ENCODE peak calls at places on chromosomes 3 and 15, in nine cellular contexts. G is sigmoid colon, V is cardiac fibroblast, I is GM10248, H is choroid plexus epithelial cell, B is MCF 10A, F is A549, D is mesothelial cell of epicardium, Q is lower leg skin. J is an unnamed sample.
A peak's percentile ranks its signal among the peaks of the same experiment; 100 is the strongest.

GRCh38 chr3:44712455-44713075 is at the start of gene ZNF502:
- DNase-seq in G (peak; percentile 93), V (peak; percentile 93), I (peak; percentile 25), H (peak; percentile 93), B (peak; percentile 52), F (peak; percentile 51), D (no peak), Q (peak; percentile 96), J (peak; percentile 70)

GRCh38 chr3:115862824-115863223 is 239.5 kb downstream of the GAP43 start:
- DNase-seq in G (no peak), V (no peak), I (no peak), H (no peak), B (no peak), F (no peak), D (no peak), Q (no peak), J (no peak)

GRCh38 chr3:156024904-156025303 is 95.5 kb upstream of the KCNAB1 start:
- DNase-seq in G (no peak), V (peak; percentile 27), I (no peak), H (peak; percentile 24), B (peak; percentile 33), F (no peak), D (no peak), Q (no peak), J (no peak)

GRCh38 chr15:70061086-70061370 is 36.7 kb downstream of the TLE3 start:
- DNase-seq in G (no peak), V (peak; percentile 13), I (no peak), H (peak; percentile 29), B (no peak), F (no peak), D (no peak), Q (no peak), J (no peak)

GRCh38 chr15:61157933-61158332 is 71.2 kb downstream of the RORA start:
- DNase-seq in G (peak; percentile 86), V (peak; percentile 6), I (no peak), H (no peak), B (no peak), F (no peak), D (no peak), Q (peak; percentile 93), J (no peak)

GRCh38 chr15:61685971-61686370 is 374.3 kb downstream of the VPS13C start:
- DNase-seq in G (no peak), V (no peak), I (no peak), H (no peak), B (no peak), F (no peak), D (no peak), Q (no peak), J (peak; percentile 33)

GRCh38 chr3:38117748-38118420 is 19.0 kb downstream of the ACAA1 start:
- DNase-seq in G (peak; percentile 73), V (peak; percentile 70), I (peak; percentile 79), H (peak; percentile 78), B (peak; percentile 65), F (peak; percentile 59), D (no peak), Q (peak; percentile 92), J (peak; percentile 51)

GRCh38 chr15:100780208-100780800 is 99.3 kb upstream of the ALDH1A3 start:
- DNase-seq in G (peak; percentile 39), V (no peak), I (peak; percentile 2), H (no peak), B (no peak), F (no peak), D (no peak), Q (peak; percentile 63), J (no peak)

GRCh38 chr15:80736571-80736970 is 41.5 kb downstream of the ABHD17C start:
- DNase-seq in G (no peak), V (peak; percentile 10), I (no peak), H (peak; percentile 32), B (no peak), F (no peak), D (no peak), Q (no peak), J (no peak)

DNA sequence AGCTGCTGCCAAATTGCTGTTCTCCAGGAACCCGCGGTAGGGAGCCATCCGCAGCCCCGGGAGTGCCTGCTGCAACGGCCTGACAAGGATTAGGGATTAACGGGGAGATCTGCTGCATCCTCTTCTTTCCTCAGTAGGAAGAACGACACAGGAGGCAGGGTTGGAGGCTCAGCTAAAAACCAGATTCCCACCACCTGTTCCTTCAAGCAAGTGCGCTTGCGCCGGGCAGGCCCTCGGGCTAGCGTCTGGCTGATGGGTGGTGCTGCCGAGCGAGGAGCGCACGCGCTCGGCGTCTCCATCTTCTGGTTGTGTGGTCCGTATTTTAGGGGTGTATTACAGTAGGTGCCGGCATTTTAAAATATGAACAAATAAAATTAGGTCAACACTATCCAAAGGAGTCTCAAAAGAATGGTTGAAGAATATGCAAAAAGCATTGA is 25.4 kb upstream of the SLC25A26 start:
- DNase-seq in G (peak; percentile 67), V (peak; percentile 55), I (peak; percentile 42), H (peak; percentile 62), B (no peak), F (no peak), D (peak; percentile 40), Q (no peak), J (peak; percentile 75)
- TF ChIP-seq CTCF in G (no peak), V (peak; percentile 22), I (no peak), H (peak; percentile 45), B (no peak), F (no peak), D (no peak), Q (no peak), J (peak; percentile 13)

GRCh38 chr15:41840673-41841072 is 2.0 kb downstream of the PLA2G4B start:
- DNase-seq in G (no peak), V (no peak), I (no peak), H (no peak), B (no peak), F (no peak), D (no peak), Q (no peak), J (no peak)

GRCh38 chr15:41842229-41842628 is 3.6 kb downstream of the PLA2G4B start:
- DNase-seq in G (no peak), V (no peak), I (no peak), H (no peak), B (no peak), F (no peak), D (no peak), Q (no peak), J (no peak)

GRCh38 chr15:41838400-41838897 is at the start of gene PLA2G4B:
- DNase-seq in G (no peak), V (no peak), I (no peak), H (no peak), B (peak; percentile 66), F (no peak), D (no peak), Q (no peak), J (no peak)

GRCh38 chr15:41841131-41841530 is 2.5 kb downstream of the PLA2G4B start:
- DNase-seq in G (no peak), V (no peak), I (no peak), H (no peak), B (no peak), F (no peak), D (no peak), Q (no peak), J (no peak)

DNA sequence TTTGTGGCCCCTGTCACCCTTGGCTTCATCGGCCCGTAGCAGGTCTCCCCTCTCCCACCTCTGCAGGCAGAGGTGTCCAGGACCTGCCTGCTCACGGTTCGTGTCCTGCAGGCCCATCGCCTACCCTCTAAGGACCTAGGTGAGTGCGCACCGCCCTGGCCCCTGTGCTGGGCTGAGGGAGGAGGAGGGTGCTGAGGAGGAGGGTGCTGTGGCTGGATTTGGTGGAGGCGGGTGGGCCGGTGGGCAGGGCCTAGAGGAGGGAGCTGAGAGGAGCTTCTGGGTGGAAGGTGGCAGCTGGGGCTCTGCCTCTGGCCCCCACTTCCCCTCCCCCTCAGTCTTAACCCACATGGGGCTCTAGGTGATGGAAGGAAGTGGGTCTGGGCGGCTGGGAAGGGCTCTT is 1.4 kb downstream of the PLA2G4B start:
- DNase-seq in G (no peak), V (no peak), I (no peak), H (no peak), B (no peak), F (no peak), D (no peak), Q (no peak), J (no peak)
- TF ChIP-seq CTCF in G (no peak), V (no peak), I (no peak), H (no peak), B (no peak), F (no peak), D (no peak), Q (no peak), J (no peak)

DNA sequence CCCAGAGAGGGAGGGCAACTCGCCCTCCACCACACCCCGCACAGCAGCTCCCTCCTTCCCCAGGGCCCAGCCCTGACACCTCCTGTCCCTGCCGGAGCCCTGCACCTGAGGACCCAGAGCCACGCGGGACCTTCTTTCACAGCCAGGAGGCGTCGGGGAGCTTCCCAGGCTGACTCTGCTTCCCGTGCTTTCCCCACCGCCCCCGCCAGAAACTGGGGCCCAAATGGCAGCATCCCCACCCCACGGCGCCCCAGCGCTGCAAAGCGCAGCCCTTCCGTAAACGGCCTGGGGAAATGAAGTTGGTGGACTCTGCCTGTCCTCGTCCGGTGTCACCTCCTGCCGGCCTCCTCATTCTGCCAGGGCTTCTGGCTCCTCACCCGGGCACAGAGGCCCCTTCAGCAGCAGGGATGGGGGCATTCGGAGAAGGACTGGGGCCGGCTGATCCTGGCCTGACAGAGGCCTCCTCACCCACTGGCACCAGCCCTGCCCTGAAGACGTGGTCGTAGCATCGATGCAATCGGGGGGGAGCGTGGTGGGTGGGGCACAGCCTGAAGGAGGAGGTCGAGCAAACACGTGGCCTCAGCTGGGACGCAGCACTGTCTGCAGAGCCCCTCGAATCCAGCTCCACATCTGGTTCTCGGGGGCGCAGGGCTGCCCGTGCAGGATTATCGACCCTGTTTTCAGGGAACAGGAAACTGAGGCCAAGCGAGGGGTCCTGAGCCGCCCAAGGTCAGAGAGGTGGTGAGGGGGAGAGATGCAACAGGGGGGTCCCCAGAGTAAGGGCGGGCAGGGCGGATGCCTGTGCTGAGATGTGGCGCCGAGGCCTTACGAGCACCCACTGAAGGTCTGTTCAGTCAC is 235.4 kb downstream of the XXYLT1 start:
- DNase-seq in G (no peak), V (no peak), I (no peak), H (no peak), B (no peak), F (peak; percentile 17), D (no peak), Q (peak; percentile 84), J (no peak)
- TF ChIP-seq CTCF in G (peak; percentile 11), V (no peak), I (no peak), H (peak; percentile 40), B (no peak), F (peak; percentile 10), D (no peak), Q (no peak), J (peak; percentile 15)

DNA sequence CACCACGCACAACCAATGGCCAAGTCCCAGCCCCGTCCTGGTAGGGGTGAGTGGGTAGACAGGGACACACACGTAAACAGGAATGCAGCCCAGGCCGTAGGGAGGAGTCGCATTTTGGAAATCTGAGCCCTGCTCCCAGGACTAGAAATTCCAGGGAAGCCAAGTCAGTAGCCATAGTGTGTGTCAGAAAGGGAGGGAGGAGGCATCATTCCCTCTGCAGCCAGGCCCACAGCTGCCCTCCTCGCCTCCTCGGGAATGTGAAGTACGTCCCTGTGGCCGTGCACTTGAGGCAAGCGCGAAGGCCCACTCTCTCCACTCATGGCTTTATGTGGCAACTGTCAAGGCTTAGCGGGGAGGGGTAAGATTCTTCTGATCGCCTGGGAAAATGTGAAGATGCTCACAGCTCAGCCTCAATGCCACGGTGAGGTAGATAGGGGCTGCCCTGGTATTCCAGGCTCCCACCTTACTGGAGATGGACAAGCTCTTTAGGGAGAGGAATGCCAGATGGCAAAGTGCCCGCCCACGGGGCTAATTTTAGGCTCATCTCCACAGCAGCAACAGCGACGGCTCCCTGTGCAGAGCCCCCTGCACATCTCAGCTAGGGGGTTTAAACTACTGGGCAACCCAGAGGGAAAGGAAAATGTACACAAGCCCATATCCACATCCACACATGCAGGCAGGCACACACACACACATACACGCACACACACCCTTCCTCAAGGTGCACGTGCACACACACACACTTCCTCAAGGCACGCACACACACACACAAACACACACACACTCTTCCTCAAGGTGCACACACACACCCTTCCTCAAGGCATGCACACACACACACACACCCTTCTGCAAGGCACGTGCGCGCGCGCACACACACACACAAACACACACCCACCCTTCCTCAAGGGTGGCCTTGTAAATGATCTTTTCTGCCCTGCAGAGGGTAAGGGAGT is 65.5 kb downstream of the ADCY5 start:
- DNase-seq in G (peak; percentile 84), V (no peak), I (no peak), H (no peak), B (no peak), F (no peak), D (no peak), Q (no peak), J (peak; percentile 41)
- TF ChIP-seq CTCF in G (no peak), V (no peak), I (no peak), H (no peak), B (no peak), F (no peak), D (no peak), Q (no peak), J (no peak)

J was measured in D721Med.